ENCODE peak calls at places on chromosomes 2 and 18, in seven cellular contexts. X is activated CD8-positive, alpha-beta memory T cell treated with anti-CD3 and anti-CD28 coated beads for 48 hours; K is B cell; V is AG04449; D is RPMI7951; B is NCI-H82; P is ACHN. I is an unnamed sample.

GRCh38 chr2:142044168-142044567 is 86.6 kb downstream of the LRP1B start:
- DNase-seq in X (no peak), D (no peak), K (no peak), V (no peak), B (no peak), P (no peak), I (no peak)

GRCh38 chr2:96923810-96924774 is 54.2 kb upstream of the SEMA4C start:
- DNase-seq in K (peak; percentile 33), V (no peak), X (no peak), P (no peak), B (no peak), D (no peak), I (no peak)

GRCh38 chr2:170723446-170723958 is 8.4 kb downstream of the SP5 start:
- DNase-seq in B (peak; percentile 13), K (no peak), V (no peak), X (no peak), P (no peak), D (no peak), I (no peak)

GRCh38 chr2:120576509-120577474 is 158.9 kb upstream of the GLI2 start:
- DNase-seq in P (no peak), D (peak; percentile 82), V (no peak), X (no peak), B (no peak), K (no peak), I (peak; percentile 93)

GRCh38 chr2:213004197-213004821 is 147.1 kb downstream of the IKZF2 start:
- DNase-seq in X (no peak), D (no peak), B (no peak), K (no peak), V (no peak), P (no peak), I (no peak)

GRCh38 chr2:219461061-219461514 is 26.4 kb downstream of the SPEG start:
- DNase-seq in V (no peak), D (peak; percentile 93), K (no peak), X (no peak), P (no peak), B (peak; percentile 33), I (no peak)

GRCh38 chr2:172109256-172109655 is 6.6 kb upstream of the DLX2 start:
- DNase-seq in V (no peak), P (no peak), K (no peak), D (no peak), X (no peak), B (no peak), I (no peak)

GRCh38 chr2:660477-661214 is 16.6 kb downstream of the TMEM18 start:
- DNase-seq in P (no peak), D (no peak), V (no peak), X (no peak), B (peak; percentile 21), K (no peak), I (peak; percentile 9)

GRCh38 chr18:9135912-9136314 is 668 bp upstream of the ANKRD12 start:
- DNase-seq in B (peak; percentile 78), V (no peak), D (no peak), K (no peak), X (no peak), P (peak; percentile 39), I (peak; percentile 99)

GRCh38 chr2:64727013-64727767 is 73.5 kb upstream of the SERTAD2 start:
- DNase-seq in B (no peak), K (peak; percentile 74), P (no peak), X (no peak), D (no peak), V (no peak), I (no peak)

GRCh38 chr2:65064728-65065552 is 8.7 kb downstream of the CEP68 start:
- DNase-seq in V (peak; percentile 76), P (peak; percentile 74), K (peak; percentile 83), X (no peak), D (peak; percentile 78), B (peak; percentile 95), I (peak; percentile 75)

GRCh38 chr2:15992457-15993231 is 52.3 kb downstream of the MYCN start:
- DNase-seq in B (no peak), K (no peak), V (no peak), X (no peak), D (no peak), P (no peak), I (no peak)

GRCh38 chr2:241768850-241769249 is 7.8 kb upstream of the GAL3ST2 start:
- DNase-seq in V (no peak), B (no peak), D (no peak), K (peak; percentile 31), P (no peak), X (no peak), I (no peak)

GRCh38 chr18:44245026-44245425 is 435.7 kb upstream of the SETBP1 start:
- DNase-seq in X (no peak), P (no peak), V (no peak), K (no peak), B (no peak), D (no peak), I (peak; percentile 18)

GRCh38 chr2:191206613-191207471 is 38.4 kb upstream of the MYO1B start:
- DNase-seq in P (no peak), V (no peak), K (no peak), D (peak; percentile 35), B (no peak), X (no peak), I (no peak)

GRCh38 chr2:143261986-143262784 is 133.0 kb downstream of the ARHGAP15 start:
- DNase-seq in K (peak; percentile 66), X (no peak), D (no peak), P (no peak), V (no peak), B (no peak), I (no peak)

GRCh38 chr2:175964195-175964594 is 37.9 kb downstream of the LNPK start:
- DNase-seq in P (peak; percentile 21), K (no peak), D (no peak), V (no peak), X (no peak), B (peak; percentile 74), I (peak; percentile 58)

GRCh38 chr2:88608184-88608583 is 19.1 kb downstream of the EIF2AK3 start:
- DNase-seq in K (no peak), B (no peak), D (no peak), X (no peak), P (no peak), V (no peak), I (no peak)

GRCh38 chr2:222477962-222478608 is 53.7 kb downstream of the SGPP2 start:
- DNase-seq in X (no peak), V (no peak), P (no peak), B (no peak), D (no peak), K (no peak), I (no peak)

GRCh38 chr2:100891911-100892642 is 72.1 kb downstream of the NPAS2 start:
- DNase-seq in P (no peak), V (no peak), B (no peak), D (peak; percentile 88), K (no peak), X (no peak), I (no peak)

GRCh38 chr2:42098571-42099430 is 51.0 kb downstream of the PKDCC start:
- DNase-seq in K (no peak), V (no peak), D (no peak), P (no peak), B (no peak), X (no peak), I (no peak)

GRCh38 chr18:47595816-47596501 is 334.5 kb downstream of the SMAD2 start:
- DNase-seq in X (no peak), V (no peak), D (peak; percentile 4), P (peak; percentile 16), K (peak; percentile 50), B (peak; percentile 75), I (peak; percentile 64)

GRCh38 chr2:152405206-152406118 is 70.5 kb downstream of the FMNL2 start:
- DNase-seq in B (no peak), V (no peak), K (no peak), D (peak; percentile 85), X (no peak), P (peak; percentile 38), I (no peak)

GRCh38 chr2:240320561-240321091 is 114.8 kb upstream of the GPC1 start:
- DNase-seq in X (no peak), V (no peak), P (no peak), D (no peak), B (no peak), K (no peak), I (no peak)

GRCh38 chr2:57701391-57701791 is 345.2 kb upstream of the VRK2 start:
- DNase-seq in B (no peak), X (no peak), V (peak; percentile 49), P (peak; percentile 12), D (no peak), K (no peak), I (no peak)

GRCh38 chr18:49055787-49056186 is 105.0 kb upstream of the SMAD7 start:
- DNase-seq in D (peak; percentile 84), P (peak; percentile 85), B (no peak), V (no peak), X (peak; percentile 21), K (peak; percentile 65), I (no peak)

GRCh38 chr2:96267159-96267971 is 1.3 kb downstream of the CIAO1 start:
- DNase-seq in P (peak; percentile 57), B (peak; percentile 72), X (peak; percentile 14), D (peak; percentile 43), K (no peak), V (no peak), I (peak; percentile 45)

GRCh38 chr18:74724186-74724585 is 126.5 kb downstream of the ZNF407 start:
- DNase-seq in D (no peak), K (no peak), V (peak; percentile 46), X (no peak), B (no peak), P (no peak), I (no peak)

GRCh38 chr2:51151490-51152140 is 119.7 kb upstream of the NRXN1 start:
- DNase-seq in V (no peak), K (no peak), B (no peak), P (no peak), D (no peak), X (no peak), I (no peak)

GRCh38 chr2:168599738-168600137 is 143.7 kb downstream of the CERS6 start:
- DNase-seq in V (no peak), D (no peak), B (no peak), P (no peak), X (no peak), K (no peak), I (no peak)

GRCh38 chr2:137964859-137965459 is 686 bp downstream of the HNMT start:
- DNase-seq in V (no peak), K (no peak), X (no peak), D (no peak), P (no peak), B (no peak), I (no peak)

GRCh38 chr2:149894226-149894625 is 306.7 kb upstream of the MMADHC start:
- DNase-seq in D (no peak), K (no peak), B (no peak), P (no peak), X (no peak), V (no peak), I (no peak)

GRCh38 chr18:51226068-51226467 is 28.6 kb upstream of the MEX3C start:
- DNase-seq in B (no peak), X (no peak), D (peak; percentile 28), K (no peak), P (no peak), V (no peak), I (no peak)

GRCh38 chr2:190069936-190070696 is 7.6 kb upstream of the MSTN start:
- DNase-seq in D (peak; percentile 62), V (peak; percentile 9), B (peak; percentile 82), P (peak; percentile 84), K (no peak), X (no peak), I (peak; percentile 48)

GRCh38 chr2:205885492-205886099 is 200.4 kb downstream of the INO80D start:
- DNase-seq in K (peak; percentile 45), X (peak; percentile 58), V (no peak), D (peak; percentile 76), P (peak; percentile 80), B (peak; percentile 74), I (peak; percentile 62)

I was measured in NCI-H69.